ENCODE peak calls at places on chromosome 22, in seven cellular contexts. Y is neural progenitor cell, I is transverse colon, P is body of pancreas, R is fibroblast of lung, S is RWPE1, G is cardiac muscle cell. Z is an unnamed sample.

GRCh38 chr22:38490915-38491314 is 15.2 kb downstream of the DDX17 start:
- DNase-seq in S (no peak), Y (no peak), P (peak), I (peak), G (no peak), R (peak), Z (peak)

GRCh38 chr22:47206185-47206584 is 443.7 kb downstream of the TBC1D22A start:
- DNase-seq in I (no peak), Y (no peak), G (no peak), S (no peak), P (no peak), R (no peak), Z (peak)

GRCh38 chr22:39725351-39726035 is 154.9 kb downstream of the CACNA1I start:
- DNase-seq in Y (no peak), G (peak), S (no peak), P (no peak), R (no peak), I (no peak), Z (no peak)

GRCh38 chr22:45597460-45598192 is 74.0 kb upstream of the ATXN10 start:
- DNase-seq in S (no peak), I (no peak), P (peak), R (no peak), G (peak), Y (no peak), Z (no peak)

GRCh38 chr22:27636716-27637503 is 164.6 kb downstream of the MN1 start:
- DNase-seq in G (peak), I (no peak), Y (no peak), P (no peak), S (no peak), R (no peak), Z (no peak)

GRCh38 chr22:47206819-47207218 is 444.4 kb downstream of the TBC1D22A start:
- DNase-seq in Y (no peak), R (no peak), G (no peak), S (no peak), I (no peak), P (no peak), Z (no peak)

GRCh38 chr22:50711446-50712340 is 26.3 kb upstream of the ACR start:
- DNase-seq in G (no peak), R (no peak), P (no peak), Y (no peak), I (no peak), S (no peak), Z (peak)

GRCh38 chr22:23531283-23531921 is 48.7 kb downstream of the IGLL1 start:
- DNase-seq in S (no peak), R (no peak), P (no peak), I (no peak), G (no peak), Y (no peak), Z (peak)

GRCh38 chr22:42764895-42765363 is 44.3 kb upstream of the A4GALT start:
- DNase-seq in I (no peak), Y (no peak), S (no peak), P (no peak), R (no peak), G (no peak), Z (no peak)

GRCh38 chr22:17201285-17201945 is 17.8 kb downstream of the ADA2 start:
- DNase-seq in I (no peak), S (no peak), P (no peak), R (peak), Y (peak), G (peak), Z (no peak)

GRCh38 chr22:23240639-23241389 is 60.5 kb downstream of the BCR start:
- DNase-seq in R (no peak), I (no peak), S (no peak), Y (peak), G (no peak), P (no peak), Z (no peak)

GRCh38 chr22:49639956-49640355 is 187.7 kb downstream of the BRD1 start:
- DNase-seq in G (no peak), I (no peak), Y (no peak), P (no peak), R (no peak), S (no peak), Z (no peak)

GRCh38 chr22:31853736-31854500 is 90.4 kb upstream of the YWHAH start:
- DNase-seq in I (no peak), P (no peak), Y (no peak), R (no peak), S (no peak), G (no peak), Z (no peak)

GRCh38 chr22:24990344-24990905 is 37.9 kb downstream of the KIAA1671 start:
- DNase-seq in R (no peak), P (no peak), S (no peak), G (no peak), I (no peak), Y (no peak), Z (no peak)
- H3K27ac ChIP-seq in R (no peak), P (no peak), S (peak), G (no peak), I (peak), Y (no peak), Z (no peak)

GRCh38 chr22:28798810-28799124 is 1.6 kb downstream of the XBP1 start:
- DNase-seq in I (no peak), R (no peak), G (no peak), P (no peak), S (no peak), Y (no peak), Z (no peak)
- H3K27ac ChIP-seq in I (peak), R (peak), G (peak), P (peak), S (peak), Y (no peak), Z (peak)

GRCh38 chr22:30182365-30182764 is 64.2 kb downstream of the LIF start:
- DNase-seq in Y (no peak), S (no peak), R (peak), G (no peak), P (no peak), I (no peak), Z (no peak)

GRCh38 chr22:30185129-30185528 is 61.4 kb downstream of the LIF start:
- DNase-seq in Y (no peak), I (no peak), G (no peak), R (no peak), P (no peak), S (no peak), Z (no peak)

GRCh38 chr22:30182833-30183232 is 63.7 kb downstream of the LIF start:
- DNase-seq in R (no peak), I (no peak), Y (no peak), G (no peak), P (no peak), S (no peak), Z (no peak)

GRCh38 chr22:30183271-30183670 is 63.3 kb downstream of the LIF start:
- DNase-seq in R (no peak), G (no peak), S (no peak), I (no peak), Y (no peak), P (no peak), Z (no peak)

DNA sequence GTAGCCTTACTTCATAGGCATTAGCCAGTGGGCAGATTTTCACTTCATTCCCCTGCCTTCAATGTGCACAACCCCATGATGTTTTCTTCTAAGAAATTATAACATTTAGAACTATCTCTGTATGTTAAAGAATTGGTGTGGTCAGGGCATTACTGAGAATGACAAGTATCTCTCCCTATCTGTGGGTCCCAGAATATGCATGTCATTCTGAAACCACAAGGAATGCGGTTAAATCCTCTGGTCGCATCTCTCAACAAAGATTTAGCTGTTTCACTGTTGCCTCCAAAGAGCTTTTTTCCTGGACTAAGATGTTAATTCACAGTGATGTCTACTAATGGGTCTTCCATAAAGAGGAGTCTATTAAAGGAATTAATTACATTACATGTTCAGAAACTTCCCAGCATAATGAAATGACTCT is 62.7 kb downstream of the LIF start:
- DNase-seq in S (no peak), P (no peak), R (peak), Y (no peak), G (no peak), I (no peak), Z (no peak)
- H3K27ac ChIP-seq in S (no peak), P (no peak), R (no peak), Y (no peak), G (no peak), I (no peak), Z (no peak)

DNA sequence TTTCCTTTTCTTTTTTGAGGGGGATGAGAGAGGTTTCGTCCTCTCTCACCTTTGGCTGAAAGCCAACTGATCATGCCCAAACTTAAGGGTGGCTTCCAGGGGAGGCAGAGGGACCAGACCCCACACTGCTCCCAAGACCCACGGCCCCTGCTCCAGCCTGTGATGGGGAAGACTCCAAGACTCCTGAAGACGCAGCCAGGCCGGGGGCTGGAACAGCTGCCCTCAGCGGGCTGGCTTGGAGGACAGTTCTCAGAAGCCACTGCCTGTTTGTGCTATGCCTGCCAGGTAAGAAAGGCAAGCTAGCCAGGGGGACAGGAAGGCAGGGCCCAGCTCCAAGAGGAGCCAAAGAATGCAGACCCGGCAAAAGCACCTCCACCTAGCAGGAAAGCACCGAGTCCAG is 31.5 kb downstream of the GNB1L start:
- DNase-seq in P (peak), I (no peak), G (no peak), S (no peak), Y (no peak), R (no peak), Z (peak)
- H3K27ac ChIP-seq in P (no peak), I (no peak), G (no peak), S (peak), Y (no peak), R (no peak), Z (peak)

GRCh38 chr22:22025320-22026156 is 43.0 kb upstream of the TOP3B start:
- DNase-seq in R (no peak), I (no peak), P (no peak), G (no peak), S (no peak), Y (no peak), Z (no peak)
- H3K27ac ChIP-seq in R (no peak), I (no peak), P (no peak), G (no peak), S (no peak), Y (no peak), Z (no peak)

GRCh38 chr22:24563246-24563645 is 7.4 kb downstream of the SNRPD3 start:
- DNase-seq in G (no peak), R (no peak), S (no peak), I (no peak), P (no peak), Y (no peak), Z (no peak)

GRCh38 chr22:24566899-24567511 is 11.2 kb downstream of the SNRPD3 start:
- DNase-seq in G (peak), Y (no peak), P (no peak), S (no peak), I (no peak), R (no peak), Z (no peak)

GRCh38 chr22:24567668-24568067 is 11.9 kb downstream of the SNRPD3 start:
- DNase-seq in P (no peak), S (no peak), G (no peak), Y (no peak), R (no peak), I (no peak), Z (no peak)

GRCh38 chr22:24565077-24565476 is 9.3 kb downstream of the SNRPD3 start:
- DNase-seq in G (no peak), R (no peak), Y (no peak), S (no peak), I (no peak), P (no peak), Z (no peak)

DNA sequence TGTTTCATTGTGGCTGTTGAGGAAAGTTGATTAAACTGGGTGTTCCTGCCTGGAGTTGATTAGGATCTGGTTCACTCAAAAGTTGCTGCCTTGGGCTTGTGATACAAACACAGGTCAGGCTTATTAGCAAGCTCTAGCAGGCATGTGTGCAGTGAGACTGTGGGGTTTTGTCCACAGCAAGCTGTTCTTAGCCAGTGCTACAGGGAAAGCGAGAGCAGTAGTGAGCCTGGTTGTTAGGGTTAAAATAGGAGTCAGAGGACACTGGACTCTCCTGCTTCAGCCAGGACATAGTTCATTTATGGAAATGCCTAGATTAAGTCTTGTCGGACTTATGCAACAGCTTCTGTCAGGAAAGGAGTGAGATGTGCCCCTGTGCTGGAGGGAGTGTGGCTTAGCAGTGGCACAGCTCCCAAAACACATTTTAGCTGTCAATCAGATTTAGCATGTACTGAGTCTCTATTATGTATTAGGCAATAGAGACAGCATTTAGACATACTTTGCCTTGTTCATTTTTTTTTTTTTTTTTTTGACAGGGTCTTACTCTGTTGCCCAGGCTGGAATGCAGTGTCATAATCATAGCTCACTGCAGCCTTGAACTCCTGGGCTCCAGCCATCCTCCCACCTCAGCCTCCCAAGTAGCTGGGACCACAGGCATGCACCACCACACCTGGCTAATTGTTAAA is 8.7 kb downstream of the SNRPD3 start:
- DNase-seq in I (no peak), Y (no peak), R (no peak), P (no peak), G (no peak), S (no peak), Z (no peak)
- H3K27ac ChIP-seq in I (no peak), Y (no peak), R (no peak), P (no peak), G (peak), S (peak), Z (peak)

GRCh38 chr22:35914357-35914664 is 114.3 kb downstream of the RBFOX2 start:
- DNase-seq in R (no peak), S (no peak), Y (no peak), I (no peak), G (no peak), P (no peak), Z (no peak)
- H3K27ac ChIP-seq in R (no peak), S (no peak), Y (no peak), I (peak), G (peak), P (peak), Z (peak)

Z was measured in right lobe of liver.